ENCODE peak calls at places on chromosomes 11 and 22, in seven cellular contexts. W is HepG2, M is A549, L is suprapubic skin, G is tibial nerve, C is stomach, D is transverse colon. N is an unnamed sample.

GRCh38 chr11:17171342-17171741 is 36.4 kb downstream of the PIK3C2A start:
- DNase-seq in M (no peak), C (no peak), W (no peak), D (no peak), L (no peak), G (no peak), N (no peak)

GRCh38 chr11:107705027-107705426 is 6.8 kb downstream of the SLN start:
- DNase-seq in L (no peak), D (no peak), C (no peak), G (no peak), W (no peak), M (peak), N (no peak)

GRCh38 chr22:50518628-50519027 is 6.8 kb downstream of the SCO2 start:
- DNase-seq in D (no peak), W (no peak), L (no peak), C (no peak), M (no peak), G (no peak), N (no peak)

GRCh38 chr11:106917973-106918372 is 100.3 kb downstream of the GUCY1A2 start:
- DNase-seq in G (no peak), M (no peak), C (no peak), W (peak), L (no peak), D (no peak), N (no peak)

GRCh38 chr11:107769189-107769588 is 57.3 kb upstream of the SLN start:
- DNase-seq in D (no peak), M (no peak), G (no peak), C (no peak), W (peak), L (no peak), N (no peak)

GRCh38 chr11:62552465-62552782 is 5.8 kb upstream of the AHNAK start:
- DNase-seq in W (no peak), L (no peak), G (no peak), M (no peak), D (no peak), C (no peak), N (no peak)

GRCh38 chr11:44870142-44870541 is 80.5 kb downstream of the TP53I11 start:
- DNase-seq in W (no peak), G (no peak), M (no peak), L (no peak), C (no peak), D (no peak), N (no peak)

GRCh38 chr11:81030186-81030585 is 1589.4 kb upstream of the TENM4 start:
- DNase-seq in L (no peak), W (no peak), D (no peak), G (no peak), M (no peak), C (no peak), N (no peak)

GRCh38 chr11:45974806-45975205 is 52.4 kb downstream of the LARGE2 start:
- DNase-seq in M (no peak), D (no peak), G (no peak), W (no peak), C (no peak), L (no peak), N (no peak)

GRCh38 chr11:4393209-4394196 is at the start of gene TRIM21:
- DNase-seq in G (peak), W (peak), M (peak), D (peak), C (peak), L (peak), N (peak)

GRCh38 chr22:38266120-38266519 is 6.7 kb downstream of the TMEM184B start:
- DNase-seq in D (no peak), C (peak), M (no peak), G (no peak), L (no peak), W (no peak), N (no peak)

GRCh38 chr22:42114721-42115120 is 15.9 kb downstream of the CYP2D6 start:
- DNase-seq in G (no peak), D (no peak), W (peak), M (peak), C (no peak), L (no peak), N (no peak)

GRCh38 chr22:29477919-29478318 is 2.1 kb upstream of the NEFH start:
- DNase-seq in G (no peak), C (no peak), W (no peak), L (no peak), M (no peak), D (no peak), N (no peak)

GRCh38 chr11:124804884-124805283 is 4.7 kb upstream of the MSANTD2 start:
- DNase-seq in C (no peak), G (no peak), W (no peak), M (no peak), D (no peak), L (no peak), N (no peak)

DNA sequence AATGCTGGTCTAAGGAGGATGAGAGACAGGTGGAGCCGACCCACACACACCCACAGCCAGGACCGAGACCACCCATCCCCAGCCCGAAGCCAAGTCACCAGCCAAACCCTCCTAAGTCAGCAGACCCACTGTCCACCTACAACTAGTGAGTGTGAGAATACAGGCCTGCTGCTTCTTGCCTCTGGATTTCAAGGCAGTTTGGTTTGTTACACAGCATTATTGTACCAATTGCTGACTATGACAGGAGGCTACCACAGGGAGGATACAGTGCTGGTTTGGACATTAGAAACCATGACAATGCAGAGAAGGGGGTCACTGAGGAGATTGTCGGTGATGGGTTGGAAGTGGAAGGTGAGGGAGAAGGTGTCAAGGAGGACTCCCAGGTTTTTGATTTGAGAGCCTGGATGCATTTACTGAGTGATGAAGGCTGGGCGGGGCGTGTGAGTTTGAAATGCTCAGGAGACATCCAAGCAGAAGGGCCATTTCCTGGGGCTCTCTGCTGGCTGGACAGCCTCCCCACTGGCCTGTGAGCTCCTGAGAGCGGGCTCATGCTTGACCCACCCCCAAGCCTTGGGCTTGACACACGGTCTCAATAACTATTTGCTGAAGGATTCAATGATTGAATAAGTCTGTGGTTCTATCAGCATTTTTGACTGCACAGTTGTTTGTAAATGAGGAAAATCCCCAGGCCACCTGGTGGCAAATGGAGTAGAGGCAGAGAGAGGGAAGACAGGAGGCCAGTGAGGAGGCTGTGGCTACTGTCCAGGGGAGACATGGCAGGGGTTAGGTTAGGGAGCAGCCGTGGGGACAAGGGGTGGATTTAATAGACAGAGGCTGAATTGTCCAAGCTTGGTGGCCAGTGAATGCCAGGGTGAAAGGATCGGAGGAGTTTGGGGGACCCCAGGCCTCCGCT is 9.4 kb upstream of the SSTR3 start:
- DNase-seq in D (no peak), W (no peak), C (no peak), G (no peak), L (no peak), M (no peak), N (no peak)
- H3K27ac ChIP-seq in D (peak), W (no peak), C (peak), G (no peak), L (no peak), M (no peak), N (no peak)

GRCh38 chr22:36455571-36456458 is 25.6 kb downstream of the TXN2 start:
- DNase-seq in G (no peak), D (no peak), M (no peak), L (no peak), W (no peak), C (peak), N (no peak)

GRCh38 chr22:36453855-36454378 is 27.5 kb downstream of the TXN2 start:
- DNase-seq in W (no peak), C (no peak), G (no peak), M (no peak), L (no peak), D (no peak), N (no peak)

GRCh38 chr22:36453266-36453607 is 28.2 kb downstream of the TXN2 start:
- DNase-seq in L (no peak), M (no peak), C (no peak), D (peak), G (no peak), W (no peak), N (no peak)

GRCh38 chr22:36456459-36456835 is 25.0 kb downstream of the TXN2 start:
- DNase-seq in W (no peak), C (no peak), M (no peak), D (no peak), L (no peak), G (no peak), N (no peak)

DNA sequence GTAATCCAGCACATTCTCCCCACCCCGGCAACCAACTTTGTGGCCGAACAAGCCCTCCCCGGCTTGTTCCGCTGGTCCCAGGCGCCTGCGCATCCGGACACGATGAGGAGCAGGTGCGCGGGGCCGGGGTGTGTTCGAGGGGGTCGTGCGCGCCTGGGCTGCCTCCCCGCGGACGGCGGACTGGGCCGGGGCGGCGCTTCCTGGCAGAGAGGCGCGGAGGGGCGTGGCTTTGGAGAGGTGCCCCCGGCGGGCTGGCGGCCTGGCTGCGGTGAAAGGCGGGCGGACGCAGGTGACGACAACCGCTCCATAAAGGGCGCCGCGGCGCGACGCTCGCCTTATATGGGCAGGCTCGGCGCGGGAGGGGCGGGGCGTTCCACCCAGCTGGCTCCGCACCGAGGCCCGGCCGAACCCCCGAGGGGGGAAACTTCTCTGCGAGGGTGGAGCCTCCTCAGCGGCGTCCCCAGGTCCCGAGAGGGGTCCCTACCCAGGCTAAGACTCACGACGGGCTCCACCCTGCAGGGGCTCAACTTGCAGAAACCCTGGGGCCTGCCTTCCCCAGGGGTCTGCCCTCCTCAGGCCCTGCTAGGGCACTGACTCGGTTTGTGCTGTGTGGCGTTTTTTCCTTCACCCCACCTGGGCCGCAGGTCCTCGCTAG is 26.4 kb downstream of the TXN2 start:
- DNase-seq in D (peak), L (peak), M (peak), W (no peak), C (peak), G (peak), N (peak)
- TF ChIP-seq CTCF in D (no peak), L (no peak), M (peak), W (no peak), C (no peak), G (peak), N (no peak)

GRCh38 chr11:64810271-64810890 is at the start of gene MEN1:
- DNase-seq in L (peak), C (peak), D (peak), G (peak), W (peak), M (peak), N (peak)
- TF ChIP-seq EP300 in L (no peak), C (no peak), D (no peak), G (peak), W (no peak), M (no peak), N (no peak)

GRCh38 chr11:8794126-8794525 is 111.5 kb downstream of the RPL27A start:
- DNase-seq in M (no peak), D (no peak), C (no peak), W (no peak), L (no peak), G (no peak), N (no peak)
- H3K27ac ChIP-seq in M (peak), D (peak), C (peak), W (peak), L (no peak), G (no peak), N (no peak)

GRCh38 chr22:26047920-26048319 is 121.3 kb upstream of the SEZ6L start:
- DNase-seq in G (no peak), M (no peak), C (no peak), W (no peak), D (no peak), L (no peak), N (no peak)

GRCh38 chr22:26045051-26045450 is 124.2 kb upstream of the SEZ6L start:
- DNase-seq in D (no peak), C (no peak), M (no peak), W (no peak), L (no peak), G (no peak), N (no peak)

GRCh38 chr22:26045855-26046254 is 123.4 kb upstream of the SEZ6L start:
- DNase-seq in L (no peak), W (no peak), D (no peak), C (no peak), M (no peak), G (no peak), N (no peak)

GRCh38 chr22:26050079-26050478 is 119.2 kb upstream of the SEZ6L start:
- DNase-seq in M (no peak), L (no peak), D (no peak), G (no peak), C (no peak), W (no peak), N (no peak)

GRCh38 chr22:26047516-26047915 is 121.7 kb upstream of the SEZ6L start:
- DNase-seq in M (no peak), L (no peak), D (no peak), W (no peak), G (no peak), C (no peak), N (no peak)
- TF ChIP-seq CTCF in M (no peak), L (no peak), D (no peak), W (no peak), G (no peak), C (no peak), N (no peak)

DNA sequence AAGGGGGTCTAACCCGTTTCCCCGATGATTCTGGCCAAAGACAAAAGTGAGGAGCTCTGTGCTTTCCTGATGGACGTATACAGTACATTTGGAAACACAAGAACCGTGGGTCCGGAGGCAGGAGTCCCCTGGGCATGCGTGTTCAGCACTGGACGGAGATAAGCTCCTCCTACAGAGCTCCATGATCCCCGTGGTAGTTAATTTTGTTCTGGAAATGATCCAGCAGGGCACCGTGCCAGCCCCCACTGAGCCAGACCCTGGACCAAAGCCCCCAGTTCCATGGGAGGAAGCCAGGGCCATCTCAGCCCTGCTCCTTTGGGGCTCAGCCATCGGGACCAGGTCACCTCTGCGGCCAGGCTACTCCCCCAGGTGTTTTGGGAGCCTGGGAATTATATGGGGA is 83.3 kb downstream of the TRMU start:
- DNase-seq in C (no peak), W (no peak), D (no peak), G (no peak), M (no peak), L (no peak), N (no peak)
- TF ChIP-seq EP300 in C (no peak), W (no peak), D (no peak), G (no peak), M (no peak), L (no peak), N (no peak)

GRCh38 chr11:118689852-118690552 is 10.6 kb upstream of the TREH start:
- DNase-seq in D (peak), W (peak), C (peak), M (peak), G (peak), L (peak), N (peak)
- H3K27ac ChIP-seq in D (peak), W (peak), C (peak), M (peak), G (peak), L (peak), N (no peak)

N was measured in ovary.